ENCODE peak calls at places on chromosomes 7 and 10, in four cellular contexts. O, W, Q and E are unnamed samples.

GRCh38 chr7:135745702-135746312 is 2.8 kb downstream of the FAM180A start:
- DNase-seq in Q (peak), W (no peak), O (peak), E (peak)

GRCh38 chr7:47180268-47180826 is 401.6 kb downstream of the TNS3 start:
- DNase-seq in W (no peak), O (no peak), Q (peak), E (peak)

GRCh38 chr7:101899616-101900015 is 82.2 kb downstream of the CUX1 start:
- DNase-seq in Q (no peak), O (no peak), W (no peak), E (peak)

GRCh38 chr7:3544202-3544601 is 243.2 kb downstream of the SDK1 start:
- DNase-seq in Q (no peak), W (no peak), O (no peak), E (no peak)

GRCh38 chr10:28200804-28201203 is 102.1 kb downstream of the MPP7 start:
- DNase-seq in O (no peak), W (no peak), Q (no peak), E (no peak)

GRCh38 chr7:42494722-42495121 is 257.7 kb upstream of the GLI3 start:
- DNase-seq in Q (peak), W (no peak), O (no peak), E (no peak)

GRCh38 chr10:95832216-95833037 is 75.3 kb upstream of the CC2D2B start:
- DNase-seq in W (no peak), O (no peak), Q (no peak), E (no peak)

GRCh38 chr7:100894860-100895700 is 608 bp downstream of the ACHE start:
- DNase-seq in O (peak), W (no peak), Q (peak), E (no peak)

GRCh38 chr10:132114953-132115520 is 49.3 kb downstream of the JAKMIP3 start:
- DNase-seq in W (no peak), O (peak), Q (peak), E (no peak)

GRCh38 chr7:122528879-122529481 is 169.9 kb downstream of the RNF133 start:
- DNase-seq in W (no peak), O (no peak), Q (no peak), E (no peak)

GRCh38 chr7:54785261-54785660 is 26.2 kb upstream of the SEC61G start:
- DNase-seq in Q (no peak), O (no peak), W (no peak), E (no peak)

GRCh38 chr10:71423268-71423667 is 26.5 kb downstream of the CDH23 start:
- DNase-seq in O (no peak), W (no peak), Q (no peak), E (no peak)

GRCh38 chr10:6201511-6201975 is 1.2 kb upstream of the PFKFB3 start:
- DNase-seq in Q (peak), W (peak), O (peak), E (peak)

GRCh38 chr10:51422311-51423120 is 276.9 kb downstream of the CSTF2T start:
- DNase-seq in Q (peak), W (no peak), O (peak), E (peak)

GRCh38 chr10:116444527-116445142 is 17.0 kb downstream of the PNLIPRP3 start:
- DNase-seq in Q (peak), W (no peak), O (no peak), E (no peak)

GRCh38 chr10:75294518-75294865 is 58.7 kb upstream of the COMTD1 start:
- DNase-seq in W (no peak), O (peak), Q (peak), E (peak)

GRCh38 chr10:74290703-74291102 is 139.7 kb downstream of the ADK start:
- DNase-seq in Q (no peak), W (no peak), O (no peak), E (no peak)

GRCh38 chr7:9149499-9150082 is 716.2 kb downstream of the NXPH1 start:
- DNase-seq in Q (no peak), O (no peak), W (no peak), E (no peak)

GRCh38 chr10:121722665-121723064 is 124.4 kb upstream of the FGFR2 start:
- DNase-seq in Q (no peak), W (no peak), O (no peak), E (no peak)

GRCh38 chr7:87498893-87499292 is 23.4 kb upstream of the ABCB4 start:
- DNase-seq in W (no peak), O (no peak), Q (no peak), E (no peak)

GRCh38 chr7:77538186-77538907 is 1.3 kb downstream of the PTPN12 start:
- DNase-seq in O (peak), Q (peak), W (no peak), E (peak)

GRCh38 chr10:78960316-78960800 is 108.4 kb upstream of the ZMIZ1 start:
- DNase-seq in Q (peak), W (no peak), O (peak), E (peak)

GRCh38 chr7:25656581-25657026 is 428.3 kb upstream of the NPVF start:
- DNase-seq in W (no peak), O (no peak), Q (no peak), E (no peak)

GRCh38 chr10:37865264-37865663 is 7.9 kb upstream of the ZNF248 start:
- DNase-seq in W (no peak), O (no peak), Q (no peak), E (no peak)

GRCh38 chr7:102313997-102314780 is 27.5 kb downstream of the SH2B2 start:
- DNase-seq in W (no peak), O (peak), Q (no peak), E (no peak)

GRCh38 chr7:123191132-123191531 is 8.6 kb downstream of the SLC13A1 start:
- DNase-seq in Q (peak), W (no peak), O (no peak), E (no peak)

GRCh38 chr7:65339257-65339656 is 34.4 kb upstream of the ZNF92 start:
- DNase-seq in W (no peak), O (no peak), Q (no peak), E (no peak)

GRCh38 chr10:3907514-3907913 is 122.5 kb upstream of the KLF6 start:
- DNase-seq in W (no peak), Q (no peak), O (peak), E (peak)

GRCh38 chr7:20744913-20745587 is 41.6 kb downstream of the SP8 start:
- DNase-seq in W (no peak), Q (no peak), O (no peak), E (no peak)

GRCh38 chr10:16816830-16817124 is 447 bp downstream of the RSU1 start:
- DNase-seq in Q (no peak), W (no peak), O (no peak), E (no peak)

GRCh38 chr10:71891437-71891836 is 40.4 kb upstream of the PSAP start:
- DNase-seq in Q (no peak), O (no peak), W (no peak), E (no peak)

GRCh38 chr7:50664461-50664922 is 99.3 kb upstream of the DDC start:
- DNase-seq in O (peak), Q (no peak), W (no peak), E (no peak)

GRCh38 chr10:126933116-126933515 is 27.9 kb downstream of the DOCK1 start:
- DNase-seq in O (no peak), W (no peak), Q (no peak), E (no peak)

GRCh38 chr10:96765406-96766240 is 45.3 kb upstream of the PIK3AP1 start:
- DNase-seq in O (peak), Q (peak), W (peak), E (peak)

GRCh38 chr10:71852335-71852937 is 1.4 kb upstream of the PSAP start:
- DNase-seq in Q (no peak), O (peak), W (no peak), E (no peak)

GRCh38 chr10:53909791-53910190 is 891.2 kb downstream of the PCDH15 start:
- DNase-seq in Q (no peak), O (no peak), W (no peak), E (no peak)